ENCODE peak calls at places on chromosome 9, in seven cellular contexts. Y is activated CD4-positive, alpha-beta memory T cell treated with anti-CD3 and anti-CD28 coated beads, Interleukin-2, amount 10 ng/mL, durations not matched to agents 7 days and 5 days; F is Jurkat, Clone E6-1; E is lower leg skin; D is SK-N-SH; B is EL; R is IMR-90. W is an unnamed sample.

GRCh38 chr9:129994947-129995346 is 48.0 kb downstream of the FNBP1 start:
- DNase-seq in B (no peak), D (no peak), E (no peak), F (no peak), R (no peak), Y (no peak), W (peak)

GRCh38 chr9:128149951-128150593 is 819 bp downstream of the LCN2 start:
- DNase-seq in F (no peak), D (no peak), B (no peak), Y (no peak), R (no peak), E (no peak), W (no peak)

GRCh38 chr9:8456327-8456726 is 656.7 kb upstream of the DMAC1 start:
- DNase-seq in F (no peak), D (no peak), R (no peak), Y (no peak), B (no peak), E (peak), W (no peak)

GRCh38 chr9:128689293-128689770 is 310 bp downstream of the SET start:
- DNase-seq in B (no peak), Y (no peak), R (no peak), D (peak), E (no peak), F (no peak), W (peak)

GRCh38 chr9:128127568-128127989 is at the start of gene PTGES2:
- DNase-seq in E (peak), R (peak), Y (peak), B (peak), F (peak), D (peak), W (peak)

GRCh38 chr9:8364021-8364782 is 564.6 kb upstream of the DMAC1 start:
- DNase-seq in F (no peak), Y (no peak), E (no peak), B (no peak), D (no peak), R (no peak), W (no peak)

GRCh38 chr9:110444911-110445310 is 107.2 kb upstream of the TXNDC8 start:
- DNase-seq in B (peak), D (no peak), Y (no peak), F (peak), R (peak), E (no peak), W (peak)

GRCh38 chr9:110426052-110426709 is 88.5 kb upstream of the TXNDC8 start:
- DNase-seq in D (no peak), B (peak), Y (no peak), R (peak), E (no peak), F (peak), W (peak)

GRCh38 chr9:90942555-90942954 is 140.9 kb downstream of the SYK start:
- DNase-seq in D (no peak), Y (no peak), R (peak), B (no peak), E (no peak), F (peak), W (no peak)

GRCh38 chr9:118767571-118767970 is 601.7 kb downstream of the BRINP1 start:
- DNase-seq in R (no peak), B (no peak), D (no peak), E (no peak), F (no peak), Y (no peak), W (no peak)

GRCh38 chr9:2464624-2465023 is 157.0 kb upstream of the VLDLR start:
- DNase-seq in D (no peak), Y (no peak), E (no peak), R (no peak), F (no peak), B (no peak), W (no peak)

GRCh38 chr9:1759009-1759408 is 256.1 kb upstream of the SMARCA2 start:
- DNase-seq in F (no peak), E (no peak), B (no peak), Y (no peak), D (no peak), R (no peak), W (no peak)

W was measured in HCEC 1CT.